ENCODE peak calls at places on chromosomes 12 and 14, in seven cellular contexts. N, E, K, M, R, B and A are unnamed samples.

GRCh38 chr14:65414961-65415589 is 2.5 kb downstream of the FUT8 start:
- DNase-seq in R (no peak), E (peak), M (no peak), N (peak), K (peak), B (no peak), A (no peak)

GRCh38 chr12:77324416-77324762 is 259.0 kb upstream of the E2F7 start:
- DNase-seq in R (no peak), E (peak), M (no peak), N (no peak), K (no peak), B (no peak), A (no peak)

GRCh38 chr14:64502476-64503183 is 1.0 kb downstream of the ZBTB25 start:
- DNase-seq in B (no peak), E (peak), R (no peak), N (peak), M (no peak), K (peak), A (no peak)

GRCh38 chr12:72203764-72204335 is 68.3 kb upstream of the TRHDE start:
- DNase-seq in N (no peak), E (no peak), K (no peak), M (no peak), B (no peak), R (no peak), A (no peak)

GRCh38 chr12:56007892-56008471 is 10.9 kb downstream of the SUOX start:
- DNase-seq in R (no peak), M (no peak), B (no peak), K (no peak), N (no peak), E (peak), A (no peak)

GRCh38 chr12:76898472-76898871 is 19.7 kb upstream of the CSRP2 start:
- DNase-seq in K (no peak), N (no peak), M (no peak), R (no peak), B (no peak), E (peak), A (no peak)

GRCh38 chr12:107442593-107442992 is 243.0 kb upstream of the PWP1 start:
- DNase-seq in B (no peak), K (no peak), R (no peak), N (no peak), E (peak), M (no peak), A (no peak)

GRCh38 chr12:24947541-24948451 is 1.1 kb downstream of the BCAT1 start:
- DNase-seq in R (no peak), K (peak), N (no peak), M (no peak), B (no peak), E (peak), A (no peak)

GRCh38 chr12:88081247-88081646 is 52.0 kb upstream of the C12orf50 start:
- DNase-seq in E (no peak), B (no peak), R (no peak), N (no peak), M (no peak), K (no peak), A (no peak)

GRCh38 chr12:64583395-64584172 is 26.7 kb upstream of the RASSF3 start:
- DNase-seq in R (no peak), E (no peak), M (no peak), N (peak), K (peak), B (no peak), A (no peak)

GRCh38 chr12:54374555-54375257 is 9.8 kb downstream of the ZNF385A start:
- DNase-seq in E (no peak), K (no peak), M (no peak), B (no peak), N (no peak), R (no peak), A (no peak)

GRCh38 chr12:25743679-25744078 is 190.6 kb upstream of the LMNTD1 start:
- DNase-seq in K (no peak), M (no peak), B (no peak), R (no peak), N (no peak), E (no peak), A (no peak)

GRCh38 chr12:23949212-23950010 is at the start of gene SOX5:
- DNase-seq in B (no peak), N (peak), E (peak), M (peak), R (peak), K (no peak), A (no peak)

GRCh38 chr12:88833641-88834116 is 253.4 kb upstream of the KITLG start:
- DNase-seq in B (no peak), E (peak), N (no peak), M (no peak), R (no peak), K (no peak), A (no peak)

GRCh38 chr12:115203661-115204060 is 519.7 kb upstream of the TBX3 start:
- DNase-seq in B (no peak), E (peak), M (no peak), N (peak), R (no peak), K (no peak), A (no peak)

GRCh38 chr14:52279405-52279804 is 11.9 kb downstream of the PTGDR start:
- DNase-seq in R (no peak), K (no peak), M (no peak), E (peak), N (peak), B (no peak), A (no peak)

GRCh38 chr12:132409495-132410295 is 80.3 kb upstream of the FBRSL1 start:
- DNase-seq in M (no peak), E (no peak), R (no peak), N (no peak), B (no peak), K (no peak), A (no peak)

GRCh38 chr12:46372131-46372851 is at the start of gene SLC38A2:
- DNase-seq in N (peak), M (peak), K (peak), E (peak), R (peak), B (peak), A (peak)
- TF ChIP-seq CTCF in N (no peak), M (no peak), K (no peak), E (no peak), R (no peak), B (peak), A (no peak)

DNA sequence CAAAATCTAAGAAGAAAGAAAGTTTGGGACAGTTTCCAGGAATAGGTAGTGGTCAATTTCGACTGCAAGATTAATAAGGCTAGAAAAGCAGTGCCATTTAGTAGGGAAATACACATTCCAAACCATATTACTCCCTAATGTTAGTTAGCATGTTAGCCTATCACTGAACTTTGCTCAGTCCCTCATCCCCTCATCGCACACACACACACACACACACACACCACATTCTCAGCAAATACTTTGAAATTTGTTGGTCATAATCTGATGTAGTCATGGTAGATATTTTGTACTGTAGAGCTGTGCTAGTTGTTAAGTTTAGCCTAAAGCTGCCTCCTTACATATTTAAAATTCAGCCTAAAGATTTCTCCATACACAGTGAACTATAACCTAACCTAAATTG is 64.0 kb downstream of the MYF5 start:
- DNase-seq in K (no peak), N (no peak), E (peak), R (no peak), M (no peak), B (no peak), A (no peak)
- TF ChIP-seq CTCF in K (no peak), N (no peak), E (no peak), R (no peak), M (no peak), B (no peak), A (no peak)

DNA sequence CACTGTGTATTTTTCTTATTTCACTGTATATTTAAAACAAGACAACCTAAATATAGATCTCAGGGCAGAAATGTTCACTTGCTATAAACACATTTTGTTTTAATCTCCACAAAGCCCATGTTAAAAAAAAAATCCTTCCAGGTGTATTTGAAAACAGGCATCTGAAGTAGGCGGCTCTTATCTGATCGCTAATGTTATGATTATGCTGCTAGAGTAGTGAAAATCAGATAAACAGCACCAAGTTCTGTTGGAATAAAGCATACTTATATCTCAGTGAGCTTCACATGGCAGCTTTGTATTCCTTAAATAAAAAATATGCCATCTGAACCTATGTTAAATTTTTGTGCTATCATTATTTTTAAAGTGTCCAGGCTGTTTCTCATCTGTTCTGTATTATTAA is 47.6 kb upstream of the PZP start:
- DNase-seq in B (no peak), M (no peak), K (no peak), E (no peak), R (no peak), N (no peak), A (no peak)
- TF ChIP-seq CTCF in B (no peak), M (no peak), K (no peak), E (no peak), R (no peak), N (no peak), A (no peak)

GRCh38 chr12:39314547-39314946 is 128.4 kb downstream of the KIF21A start:
- DNase-seq in N (no peak), E (no peak), R (no peak), K (no peak), M (no peak), B (no peak), A (no peak)

GRCh38 chr12:39309516-39309915 is 133.4 kb downstream of the KIF21A start:
- DNase-seq in M (no peak), R (no peak), B (no peak), K (no peak), E (no peak), N (no peak), A (no peak)
- TF ChIP-seq CTCF in M (no peak), R (no peak), B (no peak), K (no peak), E (no peak), N (no peak), A (no peak)

DNA sequence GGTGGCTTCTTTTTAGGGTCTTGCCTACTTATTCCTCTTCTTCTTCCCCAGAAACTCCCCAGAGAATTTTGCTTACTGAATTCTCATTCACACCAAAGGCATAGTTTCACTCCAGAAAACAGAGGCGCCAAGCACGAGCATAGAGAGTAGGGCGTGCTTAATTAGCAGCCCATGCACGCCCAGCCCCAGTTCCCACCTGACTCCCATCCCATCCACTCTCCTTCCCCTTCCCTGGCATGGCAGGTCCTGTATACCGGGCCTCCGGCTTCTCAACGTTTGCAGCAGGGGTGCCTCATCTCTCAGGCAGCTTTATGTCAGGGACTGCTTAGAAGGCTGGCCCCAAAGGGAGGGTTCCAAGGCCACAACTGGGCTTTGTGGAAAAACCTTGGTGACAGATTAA is 62.7 kb downstream of the ACTN1 start:
- DNase-seq in M (no peak), B (no peak), E (no peak), K (no peak), R (no peak), N (no peak), A (no peak)
- TF ChIP-seq CTCF in M (no peak), B (no peak), E (no peak), K (no peak), R (no peak), N (no peak), A (no peak)

GRCh38 chr14:54509546-54510501 is at the start of gene CGRRF1:
- DNase-seq in R (peak), M (peak), B (peak), N (peak), E (peak), K (peak), A (peak)
- TF ChIP-seq CTCF in R (peak), M (peak), B (peak), N (no peak), E (peak), K (peak), A (peak)